ENCODE peak calls at places on chromosomes 13 and 19, in six cellular contexts. N is sigmoid colon; A is tibial artery; H is foreskin fibroblast; E is CD8-positive, alpha-beta T cell; M is colonic mucosa. K is an unnamed sample.

GRCh38 chr19:42247631-42248199 is 5.3 kb upstream of the GSK3A start:
- DNase-seq in N (no peak), A (no peak), H (no peak), E (no peak), M (no peak), K (no peak)

GRCh38 chr13:33139186-33139585 is 123.0 kb downstream of the KL start:
- DNase-seq in N (peak), A (peak), H (no peak), E (no peak), M (no peak), K (no peak)

GRCh38 chr19:13017306-13018036 is 22.2 kb downstream of the NFIX start:
- DNase-seq in N (no peak), A (no peak), H (no peak), E (no peak), M (no peak), K (no peak)

GRCh38 chr13:98143157-98143553 is 261 bp downstream of the FARP1 start:
- DNase-seq in N (peak), A (peak), H (no peak), E (no peak), M (no peak), K (no peak)

GRCh38 chr19:46191972-46192371 is 37.6 kb upstream of the IGFL1 start:
- DNase-seq in N (no peak), A (no peak), H (peak), E (no peak), M (no peak), K (no peak)

GRCh38 chr19:55344444-55344843 is 4.8 kb downstream of the KMT5C start:
- DNase-seq in N (no peak), A (no peak), H (peak), E (no peak), M (no peak), K (no peak)

GRCh38 chr13:113964251-113964995 is 9.5 kb downstream of the C13orf46 start:
- DNase-seq in N (peak), A (no peak), H (no peak), E (no peak), M (no peak), K (no peak)

GRCh38 chr13:53408847-53409568 is 380.4 kb downstream of the OLFM4 start:
- DNase-seq in N (no peak), A (no peak), H (no peak), E (no peak), M (no peak), K (no peak)

GRCh38 chr13:99600318-99600717 is 99.0 kb downstream of the TM9SF2 start:
- DNase-seq in N (no peak), A (no peak), H (no peak), E (peak), M (no peak), K (no peak)

GRCh38 chr13:73708393-73708985 is 425.7 kb downstream of the KLF12 start:
- DNase-seq in N (no peak), A (no peak), H (peak), E (peak), M (peak), K (peak)

GRCh38 chr19:36257512-36257876 is 42.6 kb downstream of the ZNF146 start:
- DNase-seq in N (no peak), A (no peak), H (no peak), E (no peak), M (no peak), K (peak)

GRCh38 chr19:18469245-18470107 is 31.5 kb upstream of the ISYNA1 start:
- DNase-seq in N (peak), A (no peak), H (peak), E (peak), M (peak), K (peak)

GRCh38 chr19:4449022-4449825 is 8.4 kb downstream of the UBXN6 start:
- DNase-seq in N (peak), A (peak), H (no peak), E (no peak), M (no peak), K (no peak)

GRCh38 chr13:50080158-50080855 is 65.1 kb downstream of the KCNRG start:
- DNase-seq in N (peak), A (peak), H (peak), E (peak), M (peak), K (no peak)

GRCh38 chr19:45428385-45429231 is 4.9 kb upstream of the ERCC1 start:
- DNase-seq in N (peak), A (peak), H (peak), E (peak), M (no peak), K (peak)

GRCh38 chr13:26529441-26529840 is 28.0 kb upstream of the WASF3 start:
- DNase-seq in N (no peak), A (no peak), H (peak), E (no peak), M (peak), K (peak)

GRCh38 chr19:16078759-16079707 is 2.7 kb downstream of the TPM4 start:
- DNase-seq in N (peak), A (peak), H (peak), E (peak), M (peak), K (no peak)

GRCh38 chr13:44726214-44726613 is 150.1 kb upstream of the TSC22D1 start:
- DNase-seq in N (no peak), A (no peak), H (peak), E (no peak), M (no peak), K (no peak)

GRCh38 chr13:76822691-76823267 is 63.4 kb downstream of the KCTD12 start:
- DNase-seq in N (no peak), A (no peak), H (peak), E (no peak), M (no peak), K (no peak)

GRCh38 chr19:55206664-55207500 is 2.4 kb downstream of the PTPRH start:
- DNase-seq in N (peak), A (no peak), H (peak), E (peak), M (peak), K (peak)

GRCh38 chr19:16067205-16067938 is 8.9 kb upstream of the TPM4 start:
- DNase-seq in N (peak), A (peak), H (peak), E (no peak), M (peak), K (no peak)

GRCh38 chr19:39390460-39390758 is 497 bp downstream of the PAF1 start:
- DNase-seq in N (peak), A (no peak), H (no peak), E (peak), M (peak), K (no peak)

GRCh38 chr19:39389621-39390414 is 1.1 kb downstream of the PAF1 start:
- DNase-seq in N (no peak), A (no peak), H (no peak), E (no peak), M (no peak), K (no peak)

GRCh38 chr19:39388657-39389056 is 2.2 kb downstream of the PAF1 start:
- DNase-seq in N (no peak), A (no peak), H (no peak), E (no peak), M (no peak), K (no peak)

GRCh38 chr19:39386557-39386956 is 4.3 kb downstream of the PAF1 start:
- DNase-seq in N (no peak), A (no peak), H (no peak), E (no peak), M (no peak), K (no peak)

GRCh38 chr19:39390759-39391592 is at the start of the genes MED29 and PAF1:
- DNase-seq in N (peak), A (peak), H (peak), E (peak), M (peak), K (peak)
- TF ChIP-seq CTCF in N (no peak), A (peak), H (no peak), E (no peak), M (no peak), K (no peak)

GRCh38 chr13:80361883-80362327 is 21.0 kb upstream of the SPRY2 start:
- DNase-seq in N (no peak), A (no peak), H (no peak), E (no peak), M (peak), K (no peak)
- TF ChIP-seq CTCF in N (no peak), A (no peak), H (no peak), E (no peak), M (no peak), K (no peak)

DNA sequence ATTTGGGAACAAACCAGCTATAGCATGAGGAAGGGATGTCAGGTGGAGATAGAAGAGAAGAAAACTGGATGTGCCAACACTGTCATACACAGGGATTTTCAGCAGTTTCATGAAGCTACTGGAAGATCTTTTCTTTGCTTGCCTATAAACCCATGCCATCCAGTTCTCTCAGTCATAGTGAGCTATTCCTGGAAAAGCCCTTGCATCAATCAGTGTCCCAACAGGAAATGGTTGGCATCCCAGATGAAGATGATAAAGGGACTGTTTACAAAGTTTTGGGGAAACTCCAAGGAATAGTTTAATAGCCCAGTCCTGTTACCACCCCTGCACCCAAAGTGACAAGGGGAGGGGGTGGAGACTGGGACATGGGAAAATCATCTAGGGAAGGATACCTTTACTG is 58.5 kb upstream of the ARGLU1 start:
- DNase-seq in N (no peak), A (no peak), H (no peak), E (no peak), M (no peak), K (no peak)
- TF ChIP-seq CTCF in N (no peak), A (no peak), H (no peak), E (no peak), M (no peak), K (no peak)

DNA sequence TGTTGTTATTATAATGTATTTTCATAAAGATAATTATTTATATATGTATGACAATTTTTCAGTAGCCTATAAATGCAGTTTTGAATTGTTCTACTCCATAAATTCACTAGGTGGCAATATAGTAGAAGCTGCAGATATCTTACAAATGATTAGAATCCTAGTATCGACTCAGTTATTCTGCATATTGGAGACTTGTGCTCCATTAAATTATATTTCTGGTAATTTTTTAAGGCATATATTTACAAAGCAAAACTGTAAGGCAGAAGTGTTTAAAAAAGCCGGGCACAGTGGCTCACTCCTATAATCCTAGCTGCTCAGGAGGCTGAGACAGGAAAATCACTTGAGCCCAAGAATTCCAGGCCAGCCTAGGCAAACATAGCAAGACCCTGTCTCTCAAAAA is 58.7 kb downstream of the DPY19L3 start:
- DNase-seq in N (no peak), A (no peak), H (no peak), E (no peak), M (no peak), K (no peak)
- TF ChIP-seq CTCF in N (no peak), A (no peak), H (peak), E (no peak), M (no peak), K (peak)